ENCODE peak calls at places on chromosomes 5 and 9, in nine cellular contexts. One of them, this sample, is unnamed.

GRCh38 chr9:114493521-114494184 is 11.6 kb downstream of the WHRN start:
- DNase-seq in natural killer cell: no peak
- DNase-seq in AG09309: no peak
- DNase-seq in Calu3: no peak
- DNase-seq in GM23338: no peak
- DNase-seq in transverse colon: no peak
- DNase-seq in lower leg skin: no peak
- DNase-seq in Peyer's patch: no peak
- DNase-seq in GM06990: no peak
- DNase-seq in this sample: no peak

GRCh38 chr5:53874409-53874808 is 314.0 kb downstream of the NDUFS4 start:
- DNase-seq in transverse colon: no peak
- DNase-seq in GM23338: peak; percentile 59
- DNase-seq in natural killer cell: no peak
- DNase-seq in Calu3: peak; percentile 9
- DNase-seq in AG09309: no peak
- DNase-seq in lower leg skin: no peak
- DNase-seq in Peyer's patch: no peak
- DNase-seq in GM06990: no peak
- DNase-seq in this sample: no peak

GRCh38 chr5:96140084-96140483 is 178.4 kb upstream of the ELL2 start:
- DNase-seq in AG09309: no peak
- DNase-seq in natural killer cell: no peak
- DNase-seq in GM23338: no peak
- DNase-seq in transverse colon: no peak
- DNase-seq in GM06990: no peak
- DNase-seq in lower leg skin: no peak
- DNase-seq in Calu3: no peak
- DNase-seq in Peyer's patch: no peak
- DNase-seq in this sample: no peak

GRCh38 chr9:38326122-38326521 is 66.4 kb upstream of the ALDH1B1 start:
- DNase-seq in lower leg skin: no peak
- DNase-seq in GM23338: no peak
- DNase-seq in natural killer cell: no peak
- DNase-seq in Calu3: no peak
- DNase-seq in Peyer's patch: no peak
- DNase-seq in transverse colon: no peak
- DNase-seq in AG09309: no peak
- DNase-seq in GM06990: no peak
- DNase-seq in this sample: no peak

GRCh38 chr5:159263569-159263905 is 447 bp downstream of the UBLCP1 start:
- DNase-seq in Calu3: no peak
- DNase-seq in natural killer cell: no peak
- DNase-seq in lower leg skin: no peak
- DNase-seq in GM06990: no peak
- DNase-seq in GM23338: peak; percentile 30
- DNase-seq in Peyer's patch: no peak
- DNase-seq in transverse colon: no peak
- DNase-seq in AG09309: no peak
- DNase-seq in this sample: no peak

GRCh38 chr9:133499130-133499891 is 20.4 kb upstream of the SLC2A6 start:
- DNase-seq in transverse colon: no peak
- DNase-seq in Peyer's patch: no peak
- DNase-seq in GM06990: no peak
- DNase-seq in Calu3: no peak
- DNase-seq in natural killer cell: no peak
- DNase-seq in lower leg skin: no peak
- DNase-seq in GM23338: no peak
- DNase-seq in AG09309: no peak
- DNase-seq in this sample: peak; percentile 6

GRCh38 chr9:85900504-85901201 is 40.3 kb upstream of the NAA35 start:
- DNase-seq in GM06990: no peak
- DNase-seq in Peyer's patch: no peak
- DNase-seq in GM23338: peak; percentile 79
- DNase-seq in AG09309: no peak
- DNase-seq in transverse colon: peak; percentile 30
- DNase-seq in natural killer cell: peak; percentile 46
- DNase-seq in lower leg skin: no peak
- DNase-seq in Calu3: peak; percentile 56
- DNase-seq in this sample: peak; percentile 69

GRCh38 chr5:147734839-147735238 is 47.7 kb downstream of the JAKMIP2 start:
- DNase-seq in AG09309: no peak
- DNase-seq in Calu3: no peak
- DNase-seq in GM06990: no peak
- DNase-seq in Peyer's patch: no peak
- DNase-seq in natural killer cell: no peak
- DNase-seq in lower leg skin: no peak
- DNase-seq in GM23338: peak; percentile 52
- DNase-seq in transverse colon: no peak
- DNase-seq in this sample: no peak

GRCh38 chr5:10243660-10244240 is 5.9 kb downstream of the ATPSCKMT start:
- DNase-seq in GM23338: no peak
- DNase-seq in AG09309: no peak
- DNase-seq in Peyer's patch: no peak
- DNase-seq in Calu3: no peak
- DNase-seq in lower leg skin: no peak
- DNase-seq in transverse colon: no peak
- DNase-seq in GM06990: no peak
- DNase-seq in natural killer cell: no peak
- DNase-seq in this sample: no peak

GRCh38 chr5:149549461-149550266 is 1.6 kb downstream of the CSNK1A1 start:
- DNase-seq in natural killer cell: no peak
- DNase-seq in Calu3: peak; percentile 34
- DNase-seq in AG09309: no peak
- DNase-seq in transverse colon: peak; percentile 58
- DNase-seq in lower leg skin: no peak
- DNase-seq in GM06990: peak; percentile 47
- DNase-seq in Peyer's patch: peak; percentile 65
- DNase-seq in GM23338: peak; percentile 70
- DNase-seq in this sample: no peak

GRCh38 chr9:69485466-69485865 is 160.5 kb downstream of the ENTREP1 start:
- DNase-seq in GM23338: no peak
- DNase-seq in Calu3: no peak
- DNase-seq in natural killer cell: no peak
- DNase-seq in lower leg skin: no peak
- DNase-seq in GM06990: no peak
- DNase-seq in transverse colon: peak; percentile 51
- DNase-seq in AG09309: no peak
- DNase-seq in Peyer's patch: no peak
- DNase-seq in this sample: no peak

GRCh38 chr5:80453372-80453771 is 34.5 kb upstream of the FAM151B start:
- DNase-seq in Peyer's patch: no peak
- DNase-seq in natural killer cell: no peak
- DNase-seq in transverse colon: no peak
- DNase-seq in GM06990: no peak
- DNase-seq in GM23338: no peak
- DNase-seq in Calu3: no peak
- DNase-seq in AG09309: no peak
- DNase-seq in lower leg skin: no peak
- DNase-seq in this sample: no peak

GRCh38 chr5:76500633-76501393 is 97.7 kb downstream of the IQGAP2 start:
- DNase-seq in lower leg skin: no peak
- DNase-seq in GM06990: no peak
- DNase-seq in Peyer's patch: no peak
- DNase-seq in Calu3: no peak
- DNase-seq in transverse colon: no peak
- DNase-seq in AG09309: no peak
- DNase-seq in GM23338: no peak
- DNase-seq in natural killer cell: no peak
- DNase-seq in this sample: no peak

GRCh38 chr9:88593537-88594185 is 58.7 kb downstream of the NXNL2 start:
- DNase-seq in natural killer cell: no peak
- DNase-seq in AG09309: no peak
- DNase-seq in GM23338: peak; percentile 65
- DNase-seq in Calu3: peak; percentile 53
- DNase-seq in Peyer's patch: peak; percentile 34
- DNase-seq in lower leg skin: peak; percentile 50
- DNase-seq in GM06990: no peak
- DNase-seq in transverse colon: peak; percentile 37
- DNase-seq in this sample: peak; percentile 40

GRCh38 chr9:137156567-137157375 is 13.1 kb downstream of the LRRC26 start:
- DNase-seq in GM23338: peak; percentile 89
- DNase-seq in transverse colon: peak; percentile 32
- DNase-seq in Peyer's patch: peak; percentile 30
- DNase-seq in AG09309: no peak
- DNase-seq in lower leg skin: no peak
- DNase-seq in GM06990: peak; percentile 82
- DNase-seq in Calu3: no peak
- DNase-seq in natural killer cell: peak; percentile 33
- DNase-seq in this sample: peak; percentile 64

GRCh38 chr9:115883467-115884329 is 269.9 kb upstream of the PAPPA start:
- DNase-seq in natural killer cell: no peak
- DNase-seq in GM06990: no peak
- DNase-seq in lower leg skin: no peak
- DNase-seq in Peyer's patch: no peak
- DNase-seq in AG09309: no peak
- DNase-seq in Calu3: peak; percentile 34
- DNase-seq in GM23338: peak; percentile 80
- DNase-seq in transverse colon: no peak
- DNase-seq in this sample: peak; percentile 24

DNA sequence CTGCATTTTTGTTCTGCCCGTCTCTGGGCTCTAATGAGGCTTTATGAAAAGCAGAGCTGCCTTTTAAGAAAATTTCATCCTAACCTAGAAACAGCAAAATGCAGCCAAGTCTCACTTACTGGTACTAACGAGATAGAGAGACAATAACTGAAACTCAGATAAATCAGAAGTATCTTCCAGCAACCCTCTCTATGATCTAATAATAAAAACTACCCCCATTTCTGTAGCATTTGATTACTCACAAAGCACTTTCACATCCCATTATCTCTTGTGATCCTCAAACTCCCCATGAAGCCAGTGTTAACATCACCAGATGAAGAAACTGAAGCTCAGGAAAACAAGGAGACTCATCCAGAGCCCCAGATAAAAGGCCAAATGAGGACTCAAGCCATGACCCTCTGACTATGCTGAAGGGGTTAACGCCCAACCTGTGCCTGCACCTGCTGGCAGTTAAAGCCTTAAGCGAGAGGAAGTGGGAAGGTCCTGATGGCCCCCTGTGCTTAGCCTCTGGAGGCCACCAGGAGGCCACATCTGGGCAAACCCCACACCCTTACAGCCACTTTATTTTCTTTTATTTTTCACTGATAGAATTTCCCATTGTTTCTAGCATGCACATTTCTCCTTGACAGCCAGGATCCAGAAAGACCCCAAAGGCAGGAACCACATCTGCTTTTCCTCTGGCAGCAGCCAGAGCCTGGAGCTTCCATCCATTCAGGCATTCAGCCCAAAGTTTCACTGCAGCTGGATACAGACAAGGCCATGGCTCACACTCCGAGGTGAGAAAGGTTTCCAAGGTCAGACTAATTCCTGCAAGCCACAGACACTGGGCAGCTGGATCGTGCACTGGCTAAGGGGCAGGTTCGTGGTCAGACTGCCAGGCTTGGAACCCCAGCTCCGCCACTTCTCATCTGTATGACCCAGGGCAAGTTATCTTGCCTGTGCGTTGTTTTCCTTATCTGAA is 37.2 kb downstream of the SPOCK1 start:
- DNase-seq in transverse colon: no peak
- DNase-seq in GM23338: peak; percentile 78
- DNase-seq in AG09309: no peak
- DNase-seq in GM06990: no peak
- DNase-seq in Calu3: no peak
- DNase-seq in natural killer cell: no peak
- DNase-seq in Peyer's patch: no peak
- DNase-seq in lower leg skin: no peak
- DNase-seq in this sample: no peak
- TF ChIP-seq CTCF in transverse colon: no peak
- TF ChIP-seq CTCF in GM23338: peak; percentile 42
- TF ChIP-seq CTCF in AG09309: peak; percentile 27
- TF ChIP-seq CTCF in GM06990: peak; percentile 1
- TF ChIP-seq CTCF in Calu3: no peak
- TF ChIP-seq CTCF in natural killer cell: no peak
- TF ChIP-seq CTCF in Peyer's patch: no peak
- TF ChIP-seq CTCF in lower leg skin: no peak
- TF ChIP-seq CTCF in this sample: no peak

DNA sequence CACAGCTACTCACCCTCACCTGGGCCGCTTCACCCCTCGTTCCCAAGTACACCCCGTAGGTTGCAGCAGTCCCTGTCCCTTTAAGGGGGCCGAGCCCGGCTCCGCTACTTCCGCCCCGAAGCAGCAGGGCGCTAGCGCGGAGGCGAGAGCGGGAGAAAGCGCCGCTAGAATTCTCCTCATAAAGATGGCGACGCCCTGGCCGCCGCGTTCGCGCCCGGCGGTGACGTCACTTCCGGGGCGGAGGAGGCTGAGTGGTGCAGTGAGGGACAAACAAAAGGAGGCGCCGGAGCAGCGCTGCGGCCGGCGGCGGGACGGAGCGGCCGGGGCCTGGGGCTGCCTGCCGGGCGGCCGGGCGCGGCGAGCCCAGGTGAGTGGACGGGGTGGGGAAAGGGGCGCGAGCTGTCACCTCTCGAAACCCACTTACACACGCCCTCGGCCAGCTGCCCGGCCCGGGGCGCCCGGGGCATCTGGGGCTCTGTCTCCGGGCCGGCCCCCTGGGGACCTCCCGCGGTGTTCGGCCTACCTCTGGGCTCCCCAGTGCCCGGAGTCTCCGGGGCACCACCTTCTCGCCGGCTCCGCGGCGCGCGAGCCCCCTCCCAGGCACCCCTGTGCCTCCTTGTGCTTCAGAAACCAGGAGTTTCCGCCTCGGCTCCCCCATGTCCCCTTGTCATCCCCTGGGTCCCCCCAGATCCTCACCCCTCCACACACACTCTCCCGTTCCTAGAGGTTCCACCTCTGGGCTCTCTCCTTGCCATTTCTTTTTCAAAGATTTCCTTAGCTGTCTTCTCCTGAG is at the start of the genes KYAT1 and LRRC8A:
- DNase-seq in lower leg skin: peak; percentile 96
- DNase-seq in GM06990: peak; percentile 99
- DNase-seq in AG09309: peak; percentile 59
- DNase-seq in natural killer cell: peak; percentile 99
- DNase-seq in GM23338: peak; percentile 98
- DNase-seq in Peyer's patch: peak; percentile 97
- DNase-seq in transverse colon: peak; percentile 98
- DNase-seq in Calu3: peak; percentile 94
- DNase-seq in this sample: peak; percentile 99
- TF ChIP-seq CTCF in lower leg skin: no peak
- TF ChIP-seq CTCF in GM06990: peak; percentile 15
- TF ChIP-seq CTCF in AG09309: no peak
- TF ChIP-seq CTCF in natural killer cell: no peak
- TF ChIP-seq CTCF in GM23338: no peak
- TF ChIP-seq CTCF in Peyer's patch: no peak
- TF ChIP-seq CTCF in transverse colon: no peak
- TF ChIP-seq CTCF in Calu3: no peak
- TF ChIP-seq CTCF in this sample: no peak

GRCh38 chr9:36793277-36793676 is 220.6 kb downstream of the MELK start:
- DNase-seq in Peyer's patch: no peak
- DNase-seq in Calu3: no peak
- DNase-seq in lower leg skin: no peak
- DNase-seq in natural killer cell: no peak
- DNase-seq in transverse colon: no peak
- DNase-seq in GM23338: peak; percentile 63
- DNase-seq in AG09309: no peak
- DNase-seq in GM06990: no peak
- DNase-seq in this sample: peak; percentile 55
- TF ChIP-seq CTCF in Peyer's patch: no peak
- TF ChIP-seq CTCF in Calu3: no peak
- TF ChIP-seq CTCF in lower leg skin: no peak
- TF ChIP-seq CTCF in natural killer cell: peak; percentile 8
- TF ChIP-seq CTCF in transverse colon: no peak
- TF ChIP-seq CTCF in GM23338: peak; percentile 80
- TF ChIP-seq CTCF in AG09309: peak; percentile 24
- TF ChIP-seq CTCF in GM06990: peak; percentile 32
- TF ChIP-seq CTCF in this sample: peak; percentile 65

GRCh38 chr9:109129470-109130197 is 9.9 kb upstream of the TMEM245 start:
- DNase-seq in Peyer's patch: no peak
- DNase-seq in transverse colon: no peak
- DNase-seq in GM06990: no peak
- DNase-seq in natural killer cell: no peak
- DNase-seq in GM23338: no peak
- DNase-seq in AG09309: no peak
- DNase-seq in lower leg skin: no peak
- DNase-seq in Calu3: no peak
- DNase-seq in this sample: no peak
- TF ChIP-seq CTCF in Peyer's patch: no peak
- TF ChIP-seq CTCF in transverse colon: no peak
- TF ChIP-seq CTCF in GM06990: no peak
- TF ChIP-seq CTCF in natural killer cell: no peak
- TF ChIP-seq CTCF in GM23338: no peak
- TF ChIP-seq CTCF in AG09309: no peak
- TF ChIP-seq CTCF in lower leg skin: no peak
- TF ChIP-seq CTCF in Calu3: no peak
- TF ChIP-seq CTCF in this sample: no peak

This sample was measured in glutamatergic neuron.